ENCODE peak calls at places on chromosome 2, in six cellular contexts. V, W, A, H, Q and K are unnamed samples.

GRCh38 chr2:222655406-222655747 is 515 bp downstream of the FARSB start:
- DNase-seq in Q (peak; percentile 19), W (no peak), H (peak; percentile 17), V (no peak), A (peak; percentile 46), K (no peak)

GRCh38 chr2:61371027-61371426 is 99.9 kb downstream of the USP34 start:
- DNase-seq in V (no peak), H (no peak), A (no peak), W (no peak), Q (no peak), K (no peak)

GRCh38 chr2:182634386-182634785 is 81.7 kb upstream of the DNAJC10 start:
- DNase-seq in A (no peak), W (no peak), Q (no peak), V (no peak), H (no peak), K (no peak)

GRCh38 chr2:118003396-118003824 is 10.5 kb downstream of the CCDC93 start:
- DNase-seq in V (peak; percentile 82), Q (peak; percentile 80), W (peak; percentile 68), H (peak; percentile 57), A (peak; percentile 44), K (peak; percentile 48)

GRCh38 chr2:39158351-39158750 is 37.5 kb upstream of the SOS1 start:
- DNase-seq in V (no peak), Q (no peak), A (no peak), W (no peak), H (no peak), K (no peak)

GRCh38 chr2:26925100-26925791 is 45.2 kb upstream of the MAPRE3 start:
- DNase-seq in Q (no peak), A (no peak), H (no peak), W (no peak), V (peak; percentile 90), K (no peak)

GRCh38 chr2:154143105-154143504 is 271.4 kb downstream of the GALNT13 start:
- DNase-seq in V (no peak), A (no peak), H (no peak), W (no peak), Q (peak; percentile 10), K (no peak)

GRCh38 chr2:107334311-107334710 is 448.3 kb upstream of the ST6GAL2 start:
- DNase-seq in Q (no peak), H (no peak), A (no peak), V (no peak), W (no peak), K (no peak)

GRCh38 chr2:120277505-120278205 is 25.0 kb downstream of the RALB start:
- DNase-seq in V (no peak), H (no peak), Q (no peak), A (no peak), W (no peak), K (no peak)

GRCh38 chr2:189751080-189751658 is 11.4 kb downstream of the OSGEPL1 start:
- DNase-seq in A (peak; percentile 28), Q (peak; percentile 38), H (peak; percentile 41), V (peak; percentile 54), W (no peak), K (no peak)

GRCh38 chr2:168913495-168913894 is 12.4 kb downstream of the G6PC2 start:
- DNase-seq in V (no peak), W (no peak), A (no peak), H (no peak), Q (no peak), K (no peak)

GRCh38 chr2:68027959-68028358 is 34.8 kb downstream of the C1D start:
- DNase-seq in V (no peak), A (no peak), W (no peak), Q (no peak), H (no peak), K (no peak)

GRCh38 chr2:218129756-218130155 is 3.9 kb downstream of the CXCR2 start:
- DNase-seq in H (no peak), Q (no peak), A (no peak), W (no peak), V (no peak), K (no peak)

GRCh38 chr2:241935314-241935713 is 65.8 kb downstream of the RTP5 start:
- DNase-seq in Q (peak; percentile 18), V (no peak), W (no peak), A (no peak), H (no peak), K (no peak)

GRCh38 chr2:72828840-72829507 is 3.1 kb upstream of the EXOC6B start:
- DNase-seq in A (no peak), V (no peak), Q (no peak), H (no peak), W (no peak), K (no peak)

GRCh38 chr2:68847751-68848150 is 23.4 kb downstream of the BMP10 start:
- DNase-seq in V (no peak), Q (no peak), W (no peak), H (no peak), A (no peak), K (no peak)

GRCh38 chr2:69559696-69560482 is 83.7 kb downstream of the AAK1 start:
- DNase-seq in Q (peak; percentile 84), W (no peak), H (peak; percentile 66), A (no peak), V (peak; percentile 86), K (no peak)

GRCh38 chr2:162184796-162185195 is 32.7 kb upstream of the GCG start:
- DNase-seq in W (no peak), A (no peak), H (no peak), Q (no peak), V (no peak), K (no peak)
- H3K27ac ChIP-seq in W (no peak overlapping the region), A (no peak overlapping the region), H (no peak overlapping the region), Q (no peak overlapping the region), V (no peak overlapping the region), K (no peak overlapping the region)

DNA sequence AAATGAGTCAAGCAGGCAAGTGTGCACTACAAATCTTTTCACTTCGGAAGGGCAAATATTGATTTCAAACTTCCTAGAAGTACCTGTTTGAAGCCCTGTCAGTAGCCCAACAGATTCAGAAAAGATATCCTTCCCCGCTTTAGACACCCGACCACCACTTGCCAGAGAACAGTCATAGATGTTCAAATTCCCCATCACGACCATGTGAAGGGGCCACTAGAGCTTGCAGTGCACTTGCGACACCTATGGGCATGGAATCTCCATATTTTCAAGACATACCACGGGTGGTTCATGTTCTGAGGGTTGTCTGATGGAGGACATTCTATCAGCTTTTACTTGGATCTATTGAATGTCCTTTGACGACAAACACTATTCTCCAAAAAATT is 23.8 kb downstream of the GNLY start:
- DNase-seq in V (no peak), H (peak; percentile 47), A (no peak), W (no peak), Q (no peak), K (no peak)
- H3K4me3 ChIP-seq in V (no peak overlapping the region), H (no peak overlapping the region), A (no peak overlapping the region), W (no peak overlapping the region), Q (no peak overlapping the region), K (no peak overlapping the region)

GRCh38 chr2:86622878-86623548 is 652 bp downstream of the RNF103 start:
- DNase-seq in V (no peak), W (peak; percentile 74), H (peak; percentile 63), Q (peak; percentile 66), A (peak; percentile 66), K (peak; percentile 44)

GRCh38 chr2:86621290-86621943 is 2.2 kb downstream of the RNF103 start:
- DNase-seq in H (no peak), W (no peak), A (no peak), V (no peak), Q (no peak), K (no peak)

GRCh38 chr2:86625096-86625495 is 1.4 kb upstream of the RNF103 start:
- DNase-seq in A (no peak), Q (no peak), H (no peak), V (no peak), W (no peak), K (no peak)

GRCh38 chr2:86623549-86624547 is at the start of gene RNF103:
- DNase-seq in V (peak; percentile 88), H (peak; percentile 91), Q (peak; percentile 96), A (peak; percentile 98), W (peak; percentile 98), K (peak; percentile 98)

GRCh38 chr2:86622409-86622877 is 1.2 kb downstream of the RNF103 start:
- DNase-seq in Q (peak; percentile 53), H (peak; percentile 22), A (peak; percentile 50), V (no peak), W (peak; percentile 76), K (peak; percentile 30)
- TF ChIP-seq EP300 in Q (no peak), H (no peak), A (no peak), V (no peak), W (no peak), K (no peak)

GRCh38 chr2:236536727-236537398 is 32.8 kb upstream of the ACKR3 start:
- DNase-seq in Q (no peak), V (no peak), A (peak; percentile 30), H (no peak), W (no peak), K (no peak)
- H3K27ac ChIP-seq in Q (no peak overlapping the region), V (no peak overlapping the region), A (peak overlapping the region; percentile 8), H (no peak overlapping the region), W (no peak overlapping the region), K (no peak overlapping the region)

DNA sequence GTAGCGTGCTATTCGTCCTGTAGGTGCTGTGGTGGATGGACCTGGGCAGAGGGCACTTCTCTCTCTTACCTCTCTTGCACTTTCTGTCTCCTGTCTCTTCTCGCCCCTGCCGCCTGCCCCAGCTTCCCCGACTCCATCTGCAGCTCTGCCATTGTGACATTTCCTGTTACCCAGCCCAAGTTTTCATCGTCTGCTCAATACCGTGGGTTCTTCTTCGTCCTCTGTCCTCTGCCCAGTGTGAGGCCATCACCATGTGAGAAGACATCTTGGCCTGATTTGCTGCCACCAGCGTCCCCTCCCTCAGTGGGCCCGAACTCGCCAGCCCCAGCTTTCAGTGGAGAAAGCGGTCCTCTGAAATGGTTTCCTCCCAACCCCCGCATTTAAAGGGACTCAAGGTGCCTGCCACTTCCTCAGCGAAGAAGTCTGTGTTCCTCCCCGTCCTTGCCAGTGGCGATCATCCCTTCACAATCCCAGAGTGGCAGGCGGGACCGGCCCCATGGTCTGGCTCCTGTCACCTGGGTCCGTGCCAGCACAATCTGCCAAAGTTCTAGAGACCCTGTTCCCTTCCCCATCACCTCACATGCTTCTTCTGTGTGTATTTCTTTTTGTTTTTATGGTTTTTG is 18.0 kb downstream of the TGOLN2 start:
- DNase-seq in W (no peak), A (no peak), Q (no peak), V (no peak), H (no peak), K (peak; percentile 52)
- H3K4me3 ChIP-seq in W (no peak overlapping the region), A (no peak overlapping the region), Q (no peak overlapping the region), V (no peak overlapping the region), H (no peak overlapping the region), K (no peak overlapping the region)

DNA sequence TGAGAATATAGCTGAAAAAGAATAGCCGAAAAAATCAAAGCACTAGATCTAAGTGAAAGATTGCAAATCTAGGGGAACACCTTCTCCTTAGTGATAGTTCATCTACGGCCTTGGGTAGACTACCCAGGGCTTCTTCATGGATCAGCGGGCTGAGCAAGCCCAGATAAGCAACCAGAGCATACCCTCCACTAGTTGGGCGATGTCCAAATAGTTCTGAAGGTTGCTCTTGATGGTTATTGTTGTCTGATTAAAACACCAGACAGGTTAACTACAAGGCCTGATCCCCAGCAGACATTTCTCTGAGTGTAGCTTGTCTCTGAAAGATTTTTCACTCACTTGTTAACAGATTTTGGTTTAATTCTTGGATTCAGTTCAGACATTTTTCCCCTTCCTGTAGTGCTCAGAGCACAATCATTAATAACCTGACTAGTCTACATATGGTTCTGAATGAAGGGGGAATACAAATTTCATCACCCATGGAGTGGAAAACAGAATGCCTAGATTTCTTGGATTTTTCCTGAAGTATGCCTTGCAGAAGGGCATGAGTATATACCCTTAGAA is 99.6 kb downstream of the BABAM2 start:
- DNase-seq in W (no peak), V (no peak), H (no peak), A (no peak), Q (no peak), K (no peak)
- TF ChIP-seq EP300 in W (no peak), V (no peak), H (no peak), A (no peak), Q (no peak), K (no peak)